ENCODE peak calls at places on chromosomes 11 and 22, in five cellular contexts. One of them, this sample, is unnamed.

GRCh38 chr11:27362749-27363575 is at the start of gene CCDC34:
- DNase-seq in kidney epithelial cell: peak; percentile 68
- DNase-seq in heart left ventricle: peak; percentile 91
- DNase-seq in A549: peak; percentile 87
- DNase-seq in body of pancreas: peak; percentile 94
- DNase-seq in this sample: peak; percentile 38

GRCh38 chr11:134412508-134413333 is 679 bp upstream of the B3GAT1 start:
- DNase-seq in kidney epithelial cell: no peak
- DNase-seq in body of pancreas: peak; percentile 23
- DNase-seq in heart left ventricle: no peak
- DNase-seq in A549: no peak
- DNase-seq in this sample: no peak

GRCh38 chr22:43562843-43563242 is 151.0 kb downstream of the MPPED1 start:
- DNase-seq in heart left ventricle: no peak
- DNase-seq in A549: no peak
- DNase-seq in body of pancreas: no peak
- DNase-seq in kidney epithelial cell: no peak
- DNase-seq in this sample: no peak

GRCh38 chr11:28448186-28448585 is 340.0 kb downstream of the METTL15 start:
- DNase-seq in body of pancreas: no peak
- DNase-seq in kidney epithelial cell: no peak
- DNase-seq in heart left ventricle: no peak
- DNase-seq in A549: no peak
- DNase-seq in this sample: no peak

GRCh38 chr11:123473941-123474668 is 44.0 kb downstream of the GRAMD1B start:
- DNase-seq in heart left ventricle: no peak
- DNase-seq in body of pancreas: no peak
- DNase-seq in A549: peak; percentile 50
- DNase-seq in kidney epithelial cell: no peak
- DNase-seq in this sample: peak; percentile 89

GRCh38 chr11:85809191-85809590 is 1.8 kb downstream of the SYTL2 start:
- DNase-seq in A549: no peak
- DNase-seq in heart left ventricle: no peak
- DNase-seq in kidney epithelial cell: no peak
- DNase-seq in body of pancreas: no peak
- DNase-seq in this sample: no peak

GRCh38 chr11:34792814-34793241 is 123.4 kb downstream of the APIP start:
- DNase-seq in A549: no peak
- DNase-seq in body of pancreas: peak; percentile 49
- DNase-seq in heart left ventricle: no peak
- DNase-seq in kidney epithelial cell: no peak
- DNase-seq in this sample: no peak

GRCh38 chr22:44369916-44370804 is 57.4 kb upstream of the SHISAL1 start:
- DNase-seq in A549: no peak
- DNase-seq in kidney epithelial cell: no peak
- DNase-seq in body of pancreas: no peak
- DNase-seq in heart left ventricle: no peak
- DNase-seq in this sample: no peak

GRCh38 chr11:30786392-30787120 is 200.4 kb upstream of the MPPED2 start:
- DNase-seq in heart left ventricle: no peak
- DNase-seq in body of pancreas: no peak
- DNase-seq in A549: no peak
- DNase-seq in kidney epithelial cell: peak; percentile 14
- DNase-seq in this sample: no peak

GRCh38 chr11:73334244-73335203 is 26.4 kb downstream of the ARHGEF17 start:
- DNase-seq in A549: peak; percentile 83
- DNase-seq in body of pancreas: peak; percentile 64
- DNase-seq in heart left ventricle: peak; percentile 89
- DNase-seq in kidney epithelial cell: peak; percentile 63
- DNase-seq in this sample: no peak

GRCh38 chr11:126424471-126425039 is 69.1 kb downstream of the ST3GAL4 start:
- DNase-seq in body of pancreas: no peak
- DNase-seq in A549: no peak
- DNase-seq in heart left ventricle: no peak
- DNase-seq in kidney epithelial cell: no peak
- DNase-seq in this sample: no peak

GRCh38 chr11:27656806-27657483 is 43.3 kb downstream of the BDNF start:
- DNase-seq in kidney epithelial cell: no peak
- DNase-seq in body of pancreas: no peak
- DNase-seq in heart left ventricle: no peak
- DNase-seq in A549: no peak
- DNase-seq in this sample: no peak

GRCh38 chr11:26820739-26821138 is 98.9 kb upstream of the SLC5A12 start:
- DNase-seq in kidney epithelial cell: no peak
- DNase-seq in A549: no peak
- DNase-seq in body of pancreas: no peak
- DNase-seq in heart left ventricle: no peak
- DNase-seq in this sample: peak; percentile 81

GRCh38 chr11:65501530-65502273 is 2.9 kb downstream of the MALAT1 start:
- DNase-seq in body of pancreas: no peak
- DNase-seq in kidney epithelial cell: no peak
- DNase-seq in A549: no peak
- DNase-seq in heart left ventricle: no peak
- DNase-seq in this sample: no peak

GRCh38 chr11:95147364-95147905 is 57.8 kb downstream of the ENDOD1 start:
- DNase-seq in body of pancreas: peak; percentile 14
- DNase-seq in heart left ventricle: no peak
- DNase-seq in A549: peak; percentile 30
- DNase-seq in kidney epithelial cell: peak; percentile 55
- DNase-seq in this sample: peak; percentile 76

GRCh38 chr11:83070044-83070877 is 1.4 kb downstream of the RAB30 start:
- DNase-seq in kidney epithelial cell: no peak
- DNase-seq in body of pancreas: no peak
- DNase-seq in A549: no peak
- DNase-seq in heart left ventricle: no peak
- DNase-seq in this sample: peak; percentile 29

GRCh38 chr11:70200212-70200844 is 2.8 kb upstream of the FADD start:
- DNase-seq in kidney epithelial cell: no peak
- DNase-seq in heart left ventricle: no peak
- DNase-seq in A549: no peak
- DNase-seq in body of pancreas: no peak
- DNase-seq in this sample: no peak
- TF ChIP-seq CTCF in kidney epithelial cell: no peak
- TF ChIP-seq CTCF in heart left ventricle: no peak
- TF ChIP-seq CTCF in A549: no peak
- TF ChIP-seq CTCF in body of pancreas: no peak
- TF ChIP-seq CTCF in this sample: no peak

GRCh38 chr11:75430692-75431532 is 2.1 kb downstream of the KLHL35 start:
- DNase-seq in heart left ventricle: no peak
- DNase-seq in body of pancreas: no peak
- DNase-seq in kidney epithelial cell: no peak
- DNase-seq in A549: no peak
- DNase-seq in this sample: no peak
- H3K4me3 ChIP-seq in heart left ventricle: peak overlapping the region; percentile 49
- H3K4me3 ChIP-seq in body of pancreas: no peak overlapping the region
- H3K4me3 ChIP-seq in kidney epithelial cell: peak overlapping the region; percentile 22
- H3K4me3 ChIP-seq in A549: peak overlapping the region; percentile 45
- H3K4me3 ChIP-seq in this sample: peak overlapping the region; percentile 46

GRCh38 chr11:64202992-64203391 is 3.5 kb upstream of the FERMT3 start:
- DNase-seq in heart left ventricle: no peak
- DNase-seq in A549: no peak
- DNase-seq in body of pancreas: no peak
- DNase-seq in kidney epithelial cell: no peak
- DNase-seq in this sample: no peak
- TF ChIP-seq CTCF in heart left ventricle: no peak
- TF ChIP-seq CTCF in A549: no peak
- TF ChIP-seq CTCF in body of pancreas: no peak
- TF ChIP-seq CTCF in kidney epithelial cell: no peak
- TF ChIP-seq CTCF in this sample: no peak

GRCh38 chr11:59559886-59560285 is 48.5 kb downstream of the OR4D9 start:
- DNase-seq in A549: no peak
- DNase-seq in body of pancreas: no peak
- DNase-seq in heart left ventricle: no peak
- DNase-seq in kidney epithelial cell: no peak
- DNase-seq in this sample: no peak

GRCh38 chr11:59555601-59556114 is 44.3 kb downstream of the OR4D9 start:
- DNase-seq in A549: no peak
- DNase-seq in kidney epithelial cell: no peak
- DNase-seq in body of pancreas: no peak
- DNase-seq in heart left ventricle: no peak
- DNase-seq in this sample: no peak

GRCh38 chr11:59557940-59558643 is 46.8 kb downstream of the OR4D9 start:
- DNase-seq in kidney epithelial cell: no peak
- DNase-seq in body of pancreas: no peak
- DNase-seq in heart left ventricle: no peak
- DNase-seq in A549: no peak
- DNase-seq in this sample: no peak

GRCh38 chr11:59556115-59556882 is 45.0 kb downstream of the OR4D9 start:
- DNase-seq in body of pancreas: peak; percentile 70
- DNase-seq in kidney epithelial cell: no peak
- DNase-seq in heart left ventricle: peak; percentile 45
- DNase-seq in A549: no peak
- DNase-seq in this sample: peak; percentile 63

GRCh38 chr11:59556883-59557205 is 45.5 kb downstream of the OR4D9 start:
- DNase-seq in kidney epithelial cell: no peak
- DNase-seq in heart left ventricle: no peak
- DNase-seq in A549: no peak
- DNase-seq in body of pancreas: no peak
- DNase-seq in this sample: no peak
- H3K4me3 ChIP-seq in kidney epithelial cell: peak overlapping the region; percentile 1
- H3K4me3 ChIP-seq in heart left ventricle: peak overlapping the region; percentile 47
- H3K4me3 ChIP-seq in A549: peak overlapping the region; percentile 58
- H3K4me3 ChIP-seq in body of pancreas: no peak overlapping the region
- H3K4me3 ChIP-seq in this sample: peak overlapping the region; percentile 44

DNA sequence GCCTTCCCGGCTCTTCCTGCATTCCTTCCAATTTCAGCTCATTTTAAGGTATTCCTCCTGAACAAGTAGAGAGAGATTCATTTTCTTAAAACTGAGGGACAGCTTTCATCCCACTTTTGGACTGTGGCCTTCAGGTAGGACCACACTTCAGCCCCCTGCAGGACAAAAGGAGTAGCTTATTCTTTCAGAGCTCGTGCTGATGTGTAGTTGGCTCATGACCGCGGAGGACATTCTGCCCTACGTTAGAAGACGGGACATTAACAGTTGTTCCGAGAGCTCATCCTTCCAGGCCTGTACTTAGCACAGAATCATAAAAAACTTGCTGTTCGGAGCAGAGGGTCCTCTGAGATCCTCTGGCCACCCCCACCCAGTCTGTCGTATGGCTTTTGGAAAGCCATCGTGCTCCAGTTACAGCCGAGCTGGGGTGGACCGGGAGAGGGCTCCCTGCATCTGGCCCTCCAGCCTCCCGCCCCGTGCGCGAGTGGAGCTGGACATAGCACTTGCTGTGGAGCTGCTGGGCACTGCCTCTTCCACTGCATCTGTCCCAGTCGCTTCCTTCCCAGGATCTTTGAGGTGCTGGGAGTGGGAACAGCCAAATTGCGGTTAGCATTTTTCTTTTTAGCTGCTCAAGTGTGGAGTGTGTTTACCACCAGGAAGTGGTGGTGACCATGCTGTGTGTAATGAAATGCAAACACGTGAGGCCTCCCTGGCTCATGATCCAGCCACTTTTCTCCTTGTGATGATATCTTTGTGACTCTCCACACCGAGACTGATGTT is 250.3 kb downstream of the TBC1D22A start:
- DNase-seq in kidney epithelial cell: peak; percentile 26
- DNase-seq in body of pancreas: no peak
- DNase-seq in heart left ventricle: no peak
- DNase-seq in A549: no peak
- DNase-seq in this sample: peak; percentile 37
- TF ChIP-seq CTCF in kidney epithelial cell: peak; percentile 17
- TF ChIP-seq CTCF in body of pancreas: no peak
- TF ChIP-seq CTCF in heart left ventricle: no peak
- TF ChIP-seq CTCF in A549: no peak
- TF ChIP-seq CTCF in this sample: no peak

GRCh38 chr11:68844376-68844775 is 2.7 kb upstream of the CPT1A start:
- DNase-seq in heart left ventricle: no peak
- DNase-seq in A549: no peak
- DNase-seq in body of pancreas: no peak
- DNase-seq in kidney epithelial cell: no peak
- DNase-seq in this sample: no peak
- H3K4me3 ChIP-seq in heart left ventricle: peak overlapping the region; percentile 96
- H3K4me3 ChIP-seq in A549: no peak overlapping the region
- H3K4me3 ChIP-seq in body of pancreas: no peak overlapping the region
- H3K4me3 ChIP-seq in kidney epithelial cell: no peak overlapping the region
- H3K4me3 ChIP-seq in this sample: no peak overlapping the region

This sample was measured in AG04449.